ENCODE peak calls at places on chromosomes 4 and X, in ten cellular contexts. P is stimulated activated CD4-positive, alpha-beta T cell treated with anti-CD3 and anti-CD28 coated beads, Interleukin-4, amount 100 ng/mL, for 24 hours; C is anterior cingulate cortex; R is heart right ventricle; N is GM06990; D is epithelial cell of esophagus; H is IMR-90; W is cardiac fibroblast; V is fibroblast of pulmonary artery; Y is left lung. M is an unnamed sample.

GRCh38 chrX:123339201-123339905 is 155.3 kb downstream of the GRIA3 start:
- DNase-seq in P (no peak), C (no peak), R (no peak), N (no peak), D (peak; percentile 69), H (no peak), W (no peak), V (peak; percentile 12), Y (no peak), M (no peak)

GRCh38 chrX:149259241-149259640 is 245.9 kb downstream of the IDS start:
- DNase-seq in P (no peak), C (no peak), R (no peak), N (no peak), D (peak; percentile 53), H (no peak), W (peak; percentile 6), V (peak; percentile 17), Y (no peak), M (no peak)

GRCh38 chr4:87806520-87806919 is 7.2 kb downstream of the IBSP start:
- DNase-seq in P (no peak), C (no peak), R (no peak), N (no peak), D (peak; percentile 15), H (peak; percentile 52), W (no peak), V (peak; percentile 20), Y (no peak), M (no peak)

GRCh38 chr4:39394706-39395105 is 12.0 kb upstream of the KLB start:
- DNase-seq in P (no peak), C (no peak), R (no peak), N (no peak), D (no peak), H (no peak), W (no peak), V (no peak), Y (no peak), M (no peak)

GRCh38 chr4:4677825-4678522 is 136.1 kb upstream of the STX18 start:
- DNase-seq in P (no peak), C (peak; percentile 15), R (peak; percentile 5), N (no peak), D (no peak), H (peak; percentile 59), W (peak; percentile 69), V (peak; percentile 72), Y (no peak), M (no peak)

GRCh38 chr4:41285202-41285876 is 28.6 kb downstream of the UCHL1 start:
- DNase-seq in P (no peak), C (no peak), R (no peak), N (no peak), D (no peak), H (no peak), W (no peak), V (no peak), Y (no peak), M (no peak)

GRCh38 chrX:110162131-110162530 is 155.8 kb downstream of the AMMECR1 start:
- DNase-seq in P (no peak), C (no peak), R (no peak), N (no peak), D (no peak), H (no peak), W (no peak), V (no peak), Y (no peak), M (no peak)

GRCh38 chrX:20056704-20057103 is 60.0 kb downstream of the MAP7D2 start:
- DNase-seq in P (no peak), C (no peak), R (no peak), N (no peak), D (peak; percentile 90), H (peak; percentile 41), W (no peak), V (no peak), Y (no peak), M (no peak)

GRCh38 chr4:40316782-40317635 is 18.1 kb upstream of the CHRNA9 start:
- DNase-seq in P (peak; percentile 68), C (no peak), R (peak; percentile 39), N (peak; percentile 59), D (peak; percentile 90), H (peak; percentile 91), W (peak; percentile 96), V (peak; percentile 98), Y (peak; percentile 52), M (peak; percentile 65)

GRCh38 chr4:13483142-13484044 is 747 bp downstream of the RAB28 start:
- DNase-seq in P (peak; percentile 22), C (peak; percentile 54), R (peak; percentile 39), N (no peak), D (peak; percentile 67), H (peak; percentile 74), W (peak; percentile 82), V (peak; percentile 78), Y (peak; percentile 55), M (peak; percentile 79)

GRCh38 chr4:48832571-48832970 is 1.7 kb downstream of the OCIAD1 start:
- DNase-seq in P (no peak), C (no peak), R (no peak), N (no peak), D (peak; percentile 36), H (no peak), W (no peak), V (no peak), Y (no peak), M (no peak)

GRCh38 chrX:1554469-1555210 is 17.7 kb upstream of the P2RY8 start:
- DNase-seq in P (peak; percentile 42), C (no peak), R (no peak), N (no peak), D (no peak), H (no peak), W (no peak), V (no peak), Y (peak; percentile 32), M (no peak)

GRCh38 chr4:1777822-1778641 is 15.1 kb upstream of the FGFR3 start:
- DNase-seq in P (no peak), C (peak; percentile 75), R (no peak), N (no peak), D (peak; percentile 82), H (no peak), W (peak; percentile 21), V (peak; percentile 20), Y (no peak), M (no peak)

GRCh38 chr4:40736910-40737309 is 12.8 kb upstream of the NSUN7 start:
- DNase-seq in P (no peak), C (no peak), R (no peak), N (no peak), D (peak; percentile 51), H (peak; percentile 22), W (peak; percentile 65), V (peak; percentile 64), Y (no peak), M (no peak)

GRCh38 chrX:68284281-68284904 is 148.9 kb downstream of the OPHN1 start:
- DNase-seq in P (no peak), C (no peak), R (no peak), N (no peak), D (no peak), H (no peak), W (no peak), V (no peak), Y (no peak), M (no peak)

GRCh38 chrX:53683556-53684414 is 2.7 kb downstream of the HUWE1 start:
- DNase-seq in P (peak; percentile 90), C (peak; percentile 94), R (peak; percentile 92), N (peak; percentile 93), D (peak; percentile 97), H (peak; percentile 98), W (peak; percentile 99), V (peak; percentile 99), Y (peak; percentile 94), M (peak; percentile 92)

GRCh38 chr4:86011117-86011516 is 348.7 kb downstream of the MAPK10 start:
- DNase-seq in P (no peak), C (no peak), R (peak; percentile 35), N (no peak), D (peak; percentile 95), H (peak; percentile 77), W (peak; percentile 94), V (peak; percentile 97), Y (no peak), M (no peak)